ENCODE peak calls at places on chromosomes 4 and X, in ten cellular contexts. Y is glutamatergic neuron; D is CD8-positive, alpha-beta T cell; W is lower leg skin; M is progenitor cell of endocrine pancreas; I is upper lobe of right lung; Z is OCI-LY7; A is choroid plexus epithelial cell; V is suprapubic skin; C is fibroblast of lung. Q is an unnamed sample.

GRCh38 chrX:10818651-10819050 is 198.3 kb upstream of the MID1 start:
- DNase-seq in Z (no peak), C (no peak), W (no peak), D (no peak), V (no peak), M (no peak), Y (no peak), I (no peak), A (no peak), Q (no peak)

GRCh38 chrX:102846544-102847236 is 90.4 kb upstream of the RAB40AL start:
- DNase-seq in I (no peak), A (peak), Z (no peak), Y (no peak), W (no peak), M (no peak), V (no peak), D (no peak), C (peak), Q (no peak)

GRCh38 chr4:127632420-127633403 is at the start of gene INTU:
- DNase-seq in M (peak), W (peak), Y (peak), V (peak), I (peak), A (peak), C (peak), D (no peak), Z (no peak), Q (peak)

GRCh38 chr4:5036239-5036638 is 15.0 kb upstream of the STK32B start:
- DNase-seq in I (no peak), Z (peak), C (no peak), A (peak), Y (no peak), D (no peak), V (no peak), W (no peak), M (no peak), Q (peak)

GRCh38 chr4:94957030-94957429 is 199.3 kb downstream of the BMPR1B start:
- DNase-seq in Z (no peak), A (no peak), V (no peak), Y (no peak), C (no peak), W (no peak), M (no peak), D (no peak), I (no peak), Q (no peak)

GRCh38 chr4:56658410-56659003 is 22.6 kb downstream of the HOPX start:
- DNase-seq in Z (no peak), M (no peak), D (no peak), V (no peak), W (no peak), A (peak), I (no peak), C (no peak), Y (no peak), Q (no peak)

GRCh38 chrX:35722128-35722527 is 76.0 kb upstream of the MAGEB16 start:
- DNase-seq in C (no peak), A (no peak), Z (no peak), I (no peak), W (no peak), Y (no peak), M (no peak), V (no peak), D (no peak), Q (no peak)

GRCh38 chrX:143994206-143994605 is 110.3 kb downstream of the UBE2NL start:
- DNase-seq in D (no peak), A (no peak), C (no peak), M (no peak), W (no peak), Z (no peak), Y (no peak), V (no peak), I (no peak), Q (no peak)

DNA sequence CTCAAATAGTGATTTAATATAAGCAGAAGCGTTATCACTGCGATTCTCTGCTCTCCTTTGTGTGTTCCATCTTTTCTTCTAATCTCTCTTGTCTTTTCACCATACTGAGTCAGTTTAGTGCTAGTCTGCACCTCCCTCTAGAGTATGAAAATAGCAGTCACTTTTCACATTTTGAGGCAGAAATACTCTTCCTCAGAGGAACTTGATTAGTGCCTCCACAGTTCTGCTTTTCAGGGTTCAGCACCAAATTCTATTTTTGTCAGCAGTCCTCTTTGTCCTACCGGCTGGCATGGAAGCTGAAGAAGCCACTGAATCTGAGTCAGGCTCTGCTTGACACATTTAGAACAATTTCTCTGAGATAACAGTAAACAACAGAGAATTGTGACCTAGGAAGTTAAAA is 49.7 kb upstream of the ANKRD17 start:
- DNase-seq in Y (no peak), V (no peak), A (peak), Z (peak), I (no peak), C (peak), D (no peak), M (no peak), W (no peak), Q (no peak)
- TF ChIP-seq CTCF in Y (no peak), V (no peak), A (peak), Z (peak), I (peak), C (peak), D (no peak), M (no peak), W (no peak), Q (peak)

GRCh38 chrX:133214316-133214715 is 3.8 kb downstream of the TFDP3 start:
- DNase-seq in Z (no peak), W (no peak), I (no peak), V (no peak), M (no peak), D (no peak), A (no peak), C (no peak), Y (no peak), Q (no peak)

GRCh38 chrX:133218329-133218728 is at the start of gene TFDP3:
- DNase-seq in I (no peak), D (no peak), Z (no peak), C (no peak), M (no peak), A (no peak), V (no peak), Y (no peak), W (no peak), Q (no peak)

GRCh38 chrX:133215017-133215416 is 3.1 kb downstream of the TFDP3 start:
- DNase-seq in I (no peak), Z (no peak), M (no peak), D (no peak), C (no peak), W (no peak), Y (no peak), A (no peak), V (no peak), Q (no peak)

DNA sequence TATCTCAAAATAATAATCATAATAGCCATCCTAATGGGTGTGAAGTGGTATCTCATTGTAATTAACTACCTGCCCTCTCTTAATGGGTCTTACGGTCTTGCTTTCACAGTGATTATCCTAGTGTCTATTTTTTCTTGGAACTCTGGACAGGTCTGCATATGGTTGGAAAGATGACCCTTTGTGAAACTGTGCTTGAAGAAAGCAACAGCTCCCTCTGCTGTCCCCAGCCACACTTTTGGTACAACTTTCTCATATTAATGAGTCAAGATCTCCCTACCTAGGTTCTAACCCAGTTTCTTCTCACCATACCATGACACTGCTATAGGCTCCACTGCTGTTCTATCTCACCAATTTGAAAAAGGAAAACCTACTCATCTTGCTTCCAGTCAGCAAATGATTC is 2.4 kb downstream of the TFDP3 start:
- DNase-seq in C (peak), D (no peak), W (no peak), I (no peak), Z (peak), V (no peak), M (no peak), Y (peak), A (peak), Q (no peak)
- TF ChIP-seq CTCF in C (no peak), D (no peak), W (no peak), I (peak), Z (peak), V (no peak), M (peak), Y (no peak), A (peak), Q (peak)

GRCh38 chrX:130145123-130145522 is 20.5 kb downstream of the AIFM1 start:
- DNase-seq in M (no peak), Z (no peak), D (no peak), I (no peak), V (no peak), W (no peak), A (no peak), C (no peak), Y (no peak), Q (no peak)

GRCh38 chrX:130144509-130144908 is 21.1 kb downstream of the AIFM1 start:
- DNase-seq in M (no peak), C (peak), V (no peak), Z (no peak), D (no peak), Y (no peak), A (peak), I (no peak), W (no peak), Q (no peak)

GRCh38 chrX:130136497-130136896 is 26.2 kb upstream of the ELF4 start:
- DNase-seq in M (no peak), W (no peak), C (no peak), V (no peak), I (no peak), D (no peak), Z (no peak), A (no peak), Y (no peak), Q (no peak)

DNA sequence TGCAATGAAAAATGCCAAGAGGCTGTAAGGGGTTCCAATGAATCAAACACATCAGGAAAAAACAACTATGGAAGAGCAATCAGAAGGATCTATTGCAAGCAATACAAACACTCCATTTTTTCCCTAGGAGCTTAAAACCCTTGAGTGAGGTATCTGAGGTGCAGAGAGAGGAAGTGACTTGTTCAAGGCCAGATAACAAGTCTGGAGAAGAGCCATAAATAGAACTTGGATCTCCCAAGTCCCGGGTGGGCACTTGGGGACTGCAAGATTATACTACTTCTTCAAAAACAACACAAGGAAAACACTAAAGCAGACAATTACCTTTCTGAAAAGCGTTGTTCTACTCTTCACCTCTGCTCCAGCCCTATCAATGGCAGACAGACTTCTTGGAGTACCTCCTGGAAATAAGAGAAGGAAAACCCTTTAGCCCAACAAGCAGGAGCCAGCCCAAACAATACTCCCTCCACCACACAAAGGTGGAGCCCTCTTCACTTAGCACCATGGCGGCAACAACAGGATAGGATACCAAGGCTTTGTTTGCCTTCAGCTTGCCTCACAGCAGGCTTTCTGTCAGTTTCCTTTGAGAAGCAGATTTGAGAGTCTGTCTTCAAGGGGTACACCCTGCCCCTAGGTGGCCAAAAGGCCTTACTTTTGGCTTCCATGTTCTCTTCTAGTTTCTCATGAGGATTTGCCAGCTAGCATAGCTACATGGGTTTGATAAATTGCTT is 26.0 kb downstream of the AIFM1 start:
- DNase-seq in I (no peak), C (no peak), D (no peak), V (no peak), W (no peak), Z (no peak), Y (no peak), M (no peak), A (peak), Q (no peak)
- TF ChIP-seq CTCF in I (no peak), C (no peak), D (no peak), V (no peak), W (no peak), Z (no peak), Y (no peak), M (no peak), A (no peak), Q (no peak)

GRCh38 chrX:106862972-106863688 is 40.0 kb downstream of the RIPPLY1 start:
- DNase-seq in I (no peak), A (peak), M (no peak), Y (peak), Z (peak), D (no peak), C (no peak), W (no peak), V (no peak), Q (no peak)
- TF ChIP-seq CTCF in I (peak), A (peak), M (peak), Y (no peak), Z (peak), D (no peak), C (no peak), W (no peak), V (no peak), Q (peak)

DNA sequence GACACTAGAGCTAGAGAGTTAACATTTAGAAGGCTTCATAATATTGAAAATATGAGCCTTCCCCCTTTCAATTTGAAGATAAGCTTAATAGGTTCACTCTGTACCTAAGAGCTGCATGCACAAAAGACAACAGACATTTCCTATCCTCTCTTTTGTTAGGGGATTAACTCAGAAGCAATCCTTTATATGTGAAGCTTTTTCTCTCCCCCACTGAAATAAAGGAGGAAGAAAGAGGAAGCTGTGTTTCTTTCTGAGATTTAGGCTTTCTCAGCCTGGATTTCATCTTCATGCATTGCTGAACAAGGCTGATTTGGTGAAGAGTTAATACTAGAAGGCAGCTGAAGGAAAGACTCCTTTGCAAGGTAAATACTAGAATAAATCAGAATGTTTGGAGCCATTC is 21.0 kb upstream of the CABS1 start:
- DNase-seq in V (no peak), Y (no peak), M (no peak), A (no peak), Z (no peak), D (no peak), I (no peak), W (no peak), C (no peak), Q (no peak)
- TF ChIP-seq CTCF in V (no peak), Y (no peak), M (no peak), A (no peak), Z (no peak), D (no peak), I (no peak), W (no peak), C (no peak), Q (no peak)

GRCh38 chrX:39730671-39731389 is 366.9 kb downstream of the BCOR start:
- DNase-seq in W (peak), Z (peak), M (no peak), C (peak), A (peak), I (peak), V (no peak), Y (peak), D (peak), Q (no peak)
- TF ChIP-seq CTCF in W (no peak), Z (peak), M (peak), C (peak), A (peak), I (peak), V (no peak), Y (peak), D (peak), Q (peak)

DNA sequence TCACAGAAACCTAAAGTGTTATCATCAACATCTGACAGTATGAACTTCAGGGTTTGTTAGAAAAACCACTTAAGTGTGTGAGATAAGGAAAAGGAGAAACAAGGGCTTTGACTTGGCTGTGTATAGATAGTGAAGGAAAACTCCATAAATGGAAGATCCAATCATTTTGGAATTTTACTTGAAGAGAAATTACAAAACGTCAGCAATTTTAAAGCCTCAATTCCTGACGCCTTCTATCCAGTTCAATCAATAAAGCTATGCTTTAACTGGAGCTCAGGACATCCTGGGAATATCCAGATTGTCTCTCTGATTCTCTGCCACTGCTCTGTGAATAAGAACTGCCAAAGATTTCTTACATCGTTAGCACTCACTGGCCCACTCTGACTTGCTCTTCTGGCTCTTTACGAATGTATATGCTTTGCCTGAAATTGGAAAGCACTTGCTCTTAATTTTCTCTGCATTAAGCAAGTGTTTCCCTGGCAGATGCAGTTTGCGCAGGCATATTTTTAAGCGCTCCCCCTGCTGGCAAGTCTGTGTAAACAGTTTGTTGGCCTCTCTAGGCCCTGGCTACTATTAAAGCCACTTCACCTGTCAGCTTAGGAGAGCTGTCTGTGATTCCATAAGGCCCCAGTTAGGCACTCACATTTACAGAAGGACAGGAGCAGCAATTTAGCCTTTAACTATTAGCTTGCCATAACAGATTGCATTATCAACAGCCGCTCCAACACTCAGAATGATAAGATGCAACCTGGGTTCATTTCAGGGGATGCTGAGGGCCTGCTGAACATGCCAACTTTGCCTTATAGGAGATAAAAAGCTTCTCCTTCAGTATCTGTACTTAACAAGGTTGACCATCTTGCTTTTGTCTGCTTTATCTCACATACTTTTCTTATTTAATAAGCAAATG is 251.4 kb upstream of the DDX53 start:
- DNase-seq in Z (peak), D (peak), W (no peak), M (peak), Y (peak), A (peak), V (no peak), C (peak), I (no peak), Q (no peak)
- TF ChIP-seq CTCF in Z (peak), D (peak), W (no peak), M (peak), Y (peak), A (peak), V (peak), C (peak), I (peak), Q (peak)

Q was measured in AG09319.